ENCODE peak calls at places on chromosomes 3 and 15, in four cellular contexts. N, P, E and A are unnamed samples.

GRCh38 chr15:52559583-52559982 is 9.2 kb downstream of the ARPP19 start:
- DNase-seq in N (no peak), P (peak; percentile 47), E (no peak), A (no peak)

GRCh38 chr3:129616291-129616690 is 9.8 kb upstream of the PLXND1 start:
- DNase-seq in N (no peak), P (no peak), E (no peak), A (no peak)

GRCh38 chr3:3631114-3631513 is 168.1 kb upstream of the LRRN1 start:
- DNase-seq in N (no peak), P (no peak), E (no peak), A (no peak)

GRCh38 chr3:73740041-73740440 is 115.3 kb upstream of the PDZRN3 start:
- DNase-seq in N (no peak), P (no peak), E (no peak), A (no peak)

GRCh38 chr3:127822836-127823589 is 698 bp upstream of the MGLL start:
- DNase-seq in N (peak; percentile 77), P (peak; percentile 32), E (peak; percentile 73), A (no peak)

GRCh38 chr15:98067339-98067738 is 106.8 kb downstream of the ARRDC4 start:
- DNase-seq in N (no peak), P (no peak), E (no peak), A (no peak)

GRCh38 chr3:119630119-119630518 is 30.3 kb downstream of the POPDC2 start:
- DNase-seq in N (no peak), P (no peak), E (no peak), A (no peak)

GRCh38 chr15:49734831-49735508 is 114.1 kb downstream of the DTWD1 start:
- DNase-seq in N (no peak), P (no peak), E (no peak), A (no peak)

GRCh38 chr15:65008989-65009388 is 19.3 kb upstream of the SPG21 start:
- DNase-seq in N (no peak), P (peak; percentile 21), E (no peak), A (no peak)

DNA sequence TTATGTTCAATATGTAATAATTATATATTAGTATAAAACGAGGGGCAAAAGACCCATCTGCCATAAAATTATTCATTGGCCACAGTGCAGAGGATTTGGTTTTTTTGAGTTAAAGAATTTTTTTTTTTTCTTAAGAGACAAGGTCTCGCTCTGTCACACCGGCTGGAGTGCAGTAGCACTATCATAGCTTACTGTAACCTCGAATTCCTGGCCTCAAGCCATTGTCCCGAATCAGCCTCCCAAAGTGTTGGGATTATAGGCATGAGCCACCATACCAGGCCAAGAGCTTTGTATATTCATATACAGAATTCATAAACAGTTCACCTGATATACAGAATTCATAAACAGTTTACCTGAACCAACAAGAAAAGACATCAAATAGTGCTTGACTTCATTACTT is 20.2 kb upstream of the LRRFIP2 start:
- DNase-seq in N (no peak), P (no peak), E (no peak), A (no peak)
- H3K27ac ChIP-seq in N (no peak overlapping the region), P (no peak overlapping the region), E (no peak overlapping the region), A (no peak overlapping the region)

DNA sequence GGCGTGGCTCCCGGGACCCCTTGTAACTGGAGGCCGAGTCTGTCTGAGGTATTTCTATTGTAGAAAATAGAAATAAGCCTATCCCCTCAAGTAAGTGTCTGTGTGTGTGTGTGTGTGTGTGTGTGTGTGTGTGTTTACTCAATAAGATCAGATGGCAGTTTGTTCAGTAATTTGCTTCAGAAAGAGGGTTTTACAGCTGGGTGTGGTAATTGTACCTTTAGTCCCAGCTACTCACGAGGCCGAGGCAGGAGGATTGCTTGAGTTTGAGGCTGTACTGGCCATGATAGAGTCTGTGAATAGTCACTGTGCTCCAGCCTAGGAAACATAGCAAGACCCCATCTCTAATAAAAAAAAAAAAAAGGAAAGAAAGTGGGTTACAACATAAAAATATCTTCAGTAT is 8.7 kb downstream of the SPINT1 start:
- DNase-seq in N (no peak), P (no peak), E (no peak), A (no peak)
- H3K27ac ChIP-seq in N (no peak overlapping the region), P (no peak overlapping the region), E (no peak overlapping the region), A (no peak overlapping the region)

DNA sequence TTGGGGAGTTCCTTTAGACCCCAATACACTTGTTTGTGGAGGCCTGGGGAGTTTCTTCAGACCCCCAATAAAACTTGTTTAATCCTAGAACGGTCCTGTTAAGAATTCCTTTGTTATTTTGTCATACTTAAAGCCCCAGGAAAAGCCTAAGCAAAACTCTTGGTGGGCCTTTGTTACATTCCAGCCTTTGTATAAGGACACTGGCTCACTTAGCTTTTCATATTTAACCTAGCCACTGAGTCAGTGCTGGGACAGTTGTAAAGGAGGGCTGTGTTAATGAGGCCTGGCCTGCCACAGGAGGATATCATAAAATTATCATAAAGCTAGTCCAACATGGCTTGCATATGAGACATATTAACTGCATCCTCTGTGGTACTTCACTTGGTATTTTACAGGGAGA is 760.1 kb downstream of the ZNF385D start:
- DNase-seq in N (no peak), P (no peak), E (no peak), A (no peak)
- H3K27ac ChIP-seq in N (no peak overlapping the region), P (no peak overlapping the region), E (no peak overlapping the region), A (no peak overlapping the region)

GRCh38 chr15:58137686-58138085 is 495 bp upstream of the AQP9 start:
- DNase-seq in N (no peak), P (no peak), E (no peak), A (no peak)
- H3K27ac ChIP-seq in N (no peak overlapping the region), P (no peak overlapping the region), E (no peak overlapping the region), A (peak overlapping the region; percentile 73)

DNA sequence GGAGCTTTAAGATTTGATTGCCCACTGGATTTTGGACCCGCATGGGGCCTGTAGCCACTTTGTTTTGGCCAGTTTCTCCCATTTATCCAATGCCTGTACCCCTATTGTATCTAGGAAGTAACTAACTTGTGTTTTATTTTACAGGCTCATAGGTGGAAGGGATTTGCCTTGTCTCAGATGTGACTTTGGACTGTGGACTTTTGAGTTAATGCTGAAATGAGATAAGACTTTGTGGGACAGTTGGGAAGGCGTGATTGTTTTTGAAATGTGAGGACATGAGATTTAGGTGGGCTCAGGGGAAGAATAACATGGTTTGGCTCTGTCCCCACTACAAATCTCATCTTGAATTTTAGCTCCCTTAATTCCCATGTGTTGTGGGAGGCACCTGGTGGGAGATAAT is 30.7 kb upstream of the NECTIN3 start:
- DNase-seq in N (no peak), P (no peak), E (no peak), A (no peak)
- H3K27ac ChIP-seq in N (no peak overlapping the region), P (no peak overlapping the region), E (no peak overlapping the region), A (no peak overlapping the region)

GRCh38 chr3:40713795-40714194 is 189.0 kb downstream of the ZNF621 start:
- DNase-seq in N (no peak), P (no peak), E (no peak), A (no peak)

GRCh38 chr3:40714771-40715170 is 190.0 kb downstream of the ZNF621 start:
- DNase-seq in N (no peak), P (peak; percentile 60), E (no peak), A (peak; percentile 20)

GRCh38 chr3:40717471-40717870 is 192.7 kb downstream of the ZNF621 start:
- DNase-seq in N (no peak), P (no peak), E (no peak), A (no peak)

GRCh38 chr3:40718209-40718608 is 193.4 kb downstream of the ZNF621 start:
- DNase-seq in N (no peak), P (peak; percentile 67), E (no peak), A (peak; percentile 41)

DNA sequence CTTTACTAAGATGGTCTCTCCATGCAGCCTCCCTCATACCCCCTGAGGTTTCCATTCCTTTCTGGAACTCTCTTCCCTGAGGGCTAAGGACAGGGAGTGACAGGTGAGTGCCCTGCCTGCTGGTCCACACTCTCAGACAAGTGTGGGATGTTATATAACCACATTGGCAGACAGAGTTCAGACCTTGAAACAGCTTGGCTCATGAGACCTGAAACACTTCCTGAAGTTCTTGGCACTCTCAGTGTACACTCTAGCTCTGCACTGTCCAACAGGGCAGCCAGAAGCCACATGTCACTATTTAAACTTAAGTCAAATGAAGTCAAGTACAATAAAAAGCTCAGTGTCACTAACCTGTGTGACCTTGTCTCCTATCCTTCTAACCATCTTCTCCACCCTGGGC is 188.5 kb downstream of the ZNF621 start:
- DNase-seq in N (no peak), P (no peak), E (no peak), A (no peak)
- H3K27ac ChIP-seq in N (no peak overlapping the region), P (no peak overlapping the region), E (peak overlapping the region; percentile 13), A (no peak overlapping the region)

DNA sequence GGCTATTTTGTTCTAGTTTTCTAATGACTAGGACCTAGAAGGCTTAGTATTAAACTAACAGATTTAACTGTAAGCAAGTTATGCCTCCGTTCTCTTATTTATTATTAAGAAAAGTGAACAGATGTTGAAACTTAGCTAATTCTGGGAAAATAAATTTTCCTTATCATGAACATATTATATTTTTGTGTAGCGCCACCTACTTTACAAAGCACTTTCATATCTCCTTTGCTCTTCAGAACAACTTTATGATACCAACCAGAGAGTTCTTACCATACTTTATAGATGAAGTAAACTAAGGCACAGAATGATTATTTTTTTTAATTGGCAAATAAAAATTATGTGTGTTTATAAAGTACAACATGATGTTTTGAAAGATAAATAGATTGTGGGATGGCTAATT is 59.4 kb downstream of the NME9 start:
- DNase-seq in N (no peak), P (no peak), E (no peak), A (no peak)
- H3K27ac ChIP-seq in N (no peak overlapping the region), P (no peak overlapping the region), E (no peak overlapping the region), A (no peak overlapping the region)